ENCODE peak calls at places on chromosome 16, in seven cellular contexts. N is GM20000; V is ELR; Y is activated T-helper 1 cell treated with anti-CD3 and anti-CD28 coated beads, Interleukin-2, amount 50 U/mL, for 16 hours; R is activated CD4-positive, alpha-beta T cell treated with anti-CD3 and anti-CD28 coated beads, Interleukin-2, amount 50 U/mL, for 4 hours; J is EL; X is left lung. L is an unnamed sample.
A peak's percentile ranks its signal among the peaks of the same experiment; 100 is the strongest.

GRCh38 chr16:30896890-30897730 is 696 bp downstream of the CTF1 start:
- DNase-seq in V (peak; percentile 95), J (peak; percentile 94), Y (peak; percentile 56), N (peak; percentile 90), R (peak; percentile 77), X (peak; percentile 92), L (peak; percentile 96)

GRCh38 chr16:78474762-78475161 is 375.3 kb downstream of the WWOX start:
- DNase-seq in R (no peak), Y (no peak), X (no peak), V (no peak), J (no peak), N (peak; percentile 12), L (no peak)

GRCh38 chr16:12927591-12927990 is 26.2 kb downstream of the SHISA9 start:
- DNase-seq in V (no peak), Y (no peak), R (no peak), J (no peak), N (no peak), X (no peak), L (no peak)

GRCh38 chr16:82329504-82330192 is 159.6 kb upstream of the MPHOSPH6 start:
- DNase-seq in X (no peak), N (no peak), Y (no peak), J (no peak), R (no peak), V (no peak), L (no peak)

GRCh38 chr16:19346335-19346922 is 60.9 kb downstream of the CLEC19A start:
- DNase-seq in X (no peak), N (no peak), V (no peak), Y (no peak), R (no peak), J (no peak), L (no peak)

GRCh38 chr16:73315645-73316044 is 267.7 kb upstream of the ZFHX3 start:
- DNase-seq in X (no peak), V (no peak), N (peak; percentile 17), R (no peak), J (no peak), Y (no peak), L (no peak)

GRCh38 chr16:23836078-23836403 is 258 bp downstream of the PRKCB start:
- DNase-seq in Y (no peak), J (no peak), V (no peak), X (no peak), N (no peak), R (peak; percentile 7), L (no peak)

GRCh38 chr16:71367243-71367976 is 8.9 kb downstream of the CALB2 start:
- DNase-seq in V (peak; percentile 71), X (no peak), N (peak; percentile 65), J (peak; percentile 58), Y (no peak), R (no peak), L (peak; percentile 46)

GRCh38 chr16:67170168-67170947 is at the start of gene NOL3:
- DNase-seq in Y (no peak), N (peak; percentile 88), X (peak; percentile 89), V (peak; percentile 77), J (peak; percentile 86), R (peak; percentile 28), L (peak; percentile 89)

GRCh38 chr16:106623-107324 is 28.7 kb downstream of the MPG start:
- DNase-seq in N (peak; percentile 79), Y (no peak), X (no peak), J (peak; percentile 76), R (peak; percentile 43), V (peak; percentile 82), L (peak; percentile 79)

GRCh38 chr16:28063611-28064061 is at the start of gene GSG1L:
- DNase-seq in J (no peak), V (no peak), N (peak; percentile 61), Y (no peak), X (no peak), R (no peak), L (no peak)

GRCh38 chr16:57069635-57070350 is 22.6 kb upstream of the CPNE2 start:
- DNase-seq in R (no peak), V (no peak), N (no peak), X (no peak), J (no peak), Y (no peak), L (no peak)

GRCh38 chr16:67249178-67249759 is 490 bp downstream of the SLC9A5 start:
- DNase-seq in N (no peak), J (peak; percentile 30), V (peak; percentile 31), Y (no peak), X (no peak), R (no peak), L (peak; percentile 34)

GRCh38 chr16:67000384-67001158 is 12.2 kb downstream of the CES4A start:
- DNase-seq in Y (peak; percentile 30), J (peak; percentile 32), V (peak; percentile 53), R (peak; percentile 44), X (peak; percentile 69), N (peak; percentile 86), L (peak; percentile 29)

GRCh38 chr16:11429823-11430222 is 84.6 kb downstream of the RMI2 start:
- DNase-seq in Y (no peak), R (no peak), J (no peak), V (no peak), N (no peak), X (peak; percentile 60), L (no peak)

GRCh38 chr16:4683255-4684029 is 9.9 kb upstream of the NUDT16L1 start:
- DNase-seq in R (no peak), J (no peak), Y (no peak), X (no peak), N (no peak), V (no peak), L (no peak)

GRCh38 chr16:89572478-89573205 is 2.9 kb upstream of the CPNE7 start:
- DNase-seq in X (no peak), R (no peak), V (no peak), N (no peak), Y (no peak), J (no peak), L (no peak)

GRCh38 chr16:78844682-78845081 is 745.2 kb downstream of the WWOX start:
- DNase-seq in Y (no peak), X (no peak), J (no peak), V (no peak), R (no peak), N (no peak), L (no peak)

GRCh38 chr16:88584676-88585075 is 14.5 kb downstream of the ZC3H18 start:
- DNase-seq in V (no peak), R (no peak), N (no peak), X (no peak), Y (no peak), J (no peak), L (no peak)

GRCh38 chr16:74309789-74310781 is 13.5 kb downstream of the PSMD7 start:
- DNase-seq in N (peak; percentile 52), J (peak; percentile 59), X (no peak), V (peak; percentile 70), Y (no peak), R (no peak), L (peak; percentile 65)

GRCh38 chr16:75043175-75043937 is 44.5 kb downstream of the ZNRF1 start:
- DNase-seq in R (no peak), V (no peak), J (no peak), X (no peak), N (peak; percentile 32), Y (no peak), L (no peak)

GRCh38 chr16:88924834-88925539 is 52.0 kb downstream of the CBFA2T3 start:
- DNase-seq in Y (no peak), N (peak; percentile 79), V (peak; percentile 93), R (no peak), J (peak; percentile 92), X (no peak), L (peak; percentile 83)

GRCh38 chr16:58290861-58291260 is 4.0 kb downstream of the PRSS54 start:
- DNase-seq in J (no peak), N (no peak), V (no peak), X (no peak), R (no peak), Y (no peak), L (no peak)

GRCh38 chr16:21157632-21158031 is 842 bp upstream of the LDAF1 start:
- DNase-seq in Y (no peak), V (no peak), N (no peak), J (no peak), X (no peak), R (no peak), L (no peak)

GRCh38 chr16:17556276-17557052 is 85.7 kb upstream of the XYLT1 start:
- DNase-seq in R (no peak), Y (no peak), V (peak; percentile 66), N (peak; percentile 41), J (peak; percentile 42), X (no peak), L (no peak)

GRCh38 chr16:13322357-13322756 is 421.0 kb downstream of the SHISA9 start:
- DNase-seq in R (no peak), Y (no peak), J (no peak), N (peak; percentile 22), X (no peak), V (no peak), L (no peak)

GRCh38 chr16:19086322-19087199 is 19.1 kb downstream of the COQ7 start:
- DNase-seq in X (peak; percentile 91), J (peak; percentile 93), R (peak; percentile 69), Y (peak; percentile 61), V (peak; percentile 93), N (peak; percentile 82), L (peak; percentile 83)

GRCh38 chr16:31438414-31438813 is 4.2 kb downstream of the ZNF843 start:
- DNase-seq in R (no peak), X (no peak), V (no peak), N (no peak), J (no peak), Y (no peak), L (no peak)

GRCh38 chr16:2999929-3000328 is 12.8 kb upstream of the CLDN9 start:
- DNase-seq in N (no peak), J (no peak), R (no peak), V (no peak), Y (no peak), X (no peak), L (no peak)

GRCh38 chr16:64809876-64810629 is 311.8 kb downstream of the CDH11 start:
- DNase-seq in Y (no peak), N (no peak), R (no peak), V (no peak), J (no peak), X (no peak), L (no peak)

GRCh38 chr16:85221810-85222150 is 109.5 kb upstream of the CIBAR2 start:
- DNase-seq in Y (no peak), R (no peak), J (no peak), X (no peak), V (no peak), N (no peak), L (no peak)

GRCh38 chr16:48408688-48409087 is 23.5 kb upstream of the SIAH1 start:
- DNase-seq in N (no peak), Y (no peak), R (no peak), V (peak; percentile 29), X (peak; percentile 78), J (peak; percentile 76), L (peak; percentile 73)